ENCODE peak calls at places on chromosomes 3 and 15, in six cellular contexts. N is kidney glomerular epithelial cell; D is SK-N-SH; Q is activated CD4-positive, alpha-beta T cell treated with anti-CD3 and anti-CD28 coated beads for 24 hours; Z is kidney tubule cell; A is A172. C is an unnamed sample.
A peak's percentile ranks its signal among the peaks of the same experiment; 100 is the strongest.

GRCh38 chr3:132253262-132253878 is 63.8 kb upstream of the ACP3 start:
- DNase-seq in D (peak; percentile 45), Q (no peak), N (peak; percentile 24), A (peak; percentile 54), Z (peak; percentile 64), C (peak; percentile 48)

GRCh38 chr3:103609472-103609871 is 1174.7 kb downstream of the ZPLD1 start:
- DNase-seq in D (no peak), Q (no peak), N (no peak), Z (no peak), A (no peak), C (no peak)

GRCh38 chr15:92879949-92880725 is 20.0 kb upstream of the CHD2 start:
- DNase-seq in Z (no peak), Q (no peak), A (no peak), D (no peak), N (no peak), C (peak; percentile 89)

GRCh38 chr15:71103102-71103676 is 12.1 kb upstream of the THSD4 start:
- DNase-seq in Z (peak; percentile 53), A (no peak), Q (no peak), D (no peak), N (no peak), C (peak; percentile 2)

GRCh38 chr3:18556001-18556408 is 130.9 kb upstream of the SATB1 start:
- DNase-seq in Q (no peak), N (no peak), Z (peak; percentile 23), D (no peak), A (no peak), C (no peak)

GRCh38 chr3:36540898-36541518 is 160.7 kb downstream of the STAC start:
- DNase-seq in Z (peak; percentile 47), D (no peak), N (peak; percentile 45), A (peak; percentile 46), Q (no peak), C (no peak)

GRCh38 chr15:81595752-81596151 is 221.7 kb upstream of the TMC3 start:
- DNase-seq in A (no peak), N (no peak), Q (no peak), Z (no peak), D (no peak), C (no peak)

GRCh38 chr3:183148056-183148455 is 14.5 kb downstream of the LAMP3 start:
- DNase-seq in N (no peak), Z (no peak), D (no peak), Q (no peak), A (peak; percentile 63), C (no peak)

GRCh38 chr3:66778749-66779148 is 219.4 kb upstream of the KBTBD8 start:
- DNase-seq in Z (no peak), Q (no peak), N (no peak), D (no peak), A (no peak), C (no peak)

GRCh38 chr15:40845036-40845435 is 1.2 kb downstream of the SPINT1 start:
- DNase-seq in D (no peak), Q (no peak), A (no peak), N (no peak), Z (no peak), C (no peak)